ENCODE peak calls at places on chromosomes 6 and 20, in nine cellular contexts. P is T-helper 17 cell; T is fibroblast of mammary gland; V is activated naive CD4-positive, alpha-beta T cell treated with Interleukin-2 at 50 U/mL for 16 hours; G is HEK293T; I is Kasumi-1; M is smooth muscle cell of the brain vasculature; U is MCF 10A; Y is posterior vena cava. D is an unnamed sample.
A peak's percentile ranks its signal among the peaks of the same experiment; 100 is the strongest.

GRCh38 chr6:93423542-93423941 is 4.2 kb upstream of the EPHA7 start:
- DNase-seq in U (peak; percentile 58), G (peak; percentile 34), Y (no peak), V (no peak), M (peak; percentile 69), P (no peak), T (peak; percentile 44), I (peak; percentile 24), D (peak; percentile 52)

GRCh38 chr6:74597266-74597665 is 608.6 kb downstream of the COL12A1 start:
- DNase-seq in P (no peak), M (no peak), G (no peak), I (peak; percentile 61), Y (no peak), V (no peak), U (no peak), T (peak; percentile 82), D (no peak)

GRCh38 chr20:52178691-52179090 is 12.9 kb downstream of the ZFP64 start:
- DNase-seq in P (no peak), U (no peak), G (no peak), Y (no peak), T (no peak), I (no peak), V (no peak), M (no peak), D (no peak)

GRCh38 chr6:139173172-139173571 is 38.3 kb downstream of the HECA start:
- DNase-seq in V (no peak), T (peak; percentile 39), U (peak; percentile 21), Y (no peak), G (no peak), M (no peak), I (no peak), P (no peak), D (no peak)

GRCh38 chr20:1083431-1084080 is 34.8 kb upstream of the PSMF1 start:
- DNase-seq in V (no peak), G (no peak), T (no peak), P (no peak), M (no peak), Y (no peak), U (no peak), I (no peak), D (no peak)

GRCh38 chr6:31531162-31531561 is 2.4 kb downstream of the MCCD1 start:
- DNase-seq in U (no peak), M (no peak), G (no peak), Y (no peak), I (no peak), P (no peak), T (no peak), V (no peak), D (no peak)

GRCh38 chr20:37282558-37282957 is 6.9 kb upstream of the MANBAL start:
- DNase-seq in U (peak; percentile 60), V (no peak), M (no peak), G (no peak), T (peak; percentile 84), I (no peak), P (no peak), Y (no peak), D (no peak)

GRCh38 chr6:14265049-14266021 is 147.8 kb downstream of the CD83 start:
- DNase-seq in G (no peak), U (no peak), M (no peak), I (no peak), Y (no peak), V (no peak), P (no peak), T (peak; percentile 11), D (no peak)

GRCh38 chr6:26331809-26332226 is 33.2 kb upstream of the BTN3A2 start:
- DNase-seq in G (no peak), M (no peak), U (peak; percentile 23), T (no peak), I (no peak), V (no peak), Y (no peak), P (no peak), D (peak; percentile 75)

GRCh38 chr20:32165836-32166545 is 41.6 kb downstream of the PLAGL2 start:
- DNase-seq in U (no peak), V (no peak), Y (peak; percentile 69), I (no peak), T (no peak), P (no peak), M (no peak), G (no peak), D (no peak)

GRCh38 chr6:169851641-169852503 is 100.5 kb downstream of the ERMARD start:
- DNase-seq in I (peak; percentile 52), U (peak; percentile 85), T (no peak), P (no peak), V (no peak), Y (peak; percentile 71), G (no peak), M (no peak), D (no peak)

GRCh38 chr20:23245553-23246128 is 105.0 kb upstream of the NXT1 start:
- DNase-seq in Y (peak; percentile 88), M (no peak), T (peak; percentile 49), P (no peak), U (peak; percentile 43), G (peak; percentile 51), V (no peak), I (peak; percentile 92), D (peak; percentile 76)

GRCh38 chr6:117919775-117920492 is 12.9 kb downstream of the SLC35F1 start:
- DNase-seq in Y (peak; percentile 75), U (peak; percentile 14), T (no peak), I (no peak), G (peak; percentile 59), P (no peak), V (no peak), M (no peak), D (no peak)

GRCh38 chr6:28212510-28213212 is 12.4 kb upstream of the ZSCAN9 start:
- DNase-seq in M (peak; percentile 36), V (peak; percentile 41), T (peak; percentile 91), I (peak; percentile 84), U (peak; percentile 90), G (peak; percentile 62), P (no peak), Y (no peak), D (peak; percentile 89)

GRCh38 chr20:61728326-61728725 is 337.4 kb downstream of the TAF4 start:
- DNase-seq in P (no peak), V (no peak), I (no peak), Y (peak; percentile 19), M (no peak), T (no peak), G (no peak), U (no peak), D (no peak)

GRCh38 chr20:62631336-62632317 is 10.7 kb upstream of the SLCO4A1 start:
- DNase-seq in M (no peak), G (no peak), Y (no peak), T (no peak), V (no peak), I (no peak), P (no peak), U (no peak), D (no peak)

GRCh38 chr20:1881240-1881835 is 13.9 kb upstream of the SIRPA start:
- DNase-seq in T (no peak), U (peak; percentile 42), I (no peak), V (no peak), P (no peak), G (no peak), M (no peak), Y (no peak), D (no peak)

GRCh38 chr6:157092736-157093135 is 230.6 kb downstream of the TMEM242 start:
- DNase-seq in U (no peak), I (no peak), T (no peak), V (no peak), M (no peak), G (no peak), P (no peak), Y (no peak), D (no peak)

D was measured in RPMI8226.